ENCODE peak calls at places on chromosomes 5 and 9, in seven cellular contexts. S is NCI-H2029, J is NCI-H1417, L is osteocyte, I is endothelial cell, A is astrocyte of the cerebellum, N is stomach. Y is an unnamed sample.

GRCh38 chr9:82404484-82405280 is 416.1 kb downstream of the SPATA31D1 start:
- DNase-seq in S (no peak), J (no peak), L (no peak), I (no peak), A (no peak), N (no peak), Y (no peak)

GRCh38 chr5:128539038-128539429 is 989 bp upstream of the FBN2 start:
- DNase-seq in S (no peak), J (peak; percentile 3), L (no peak), I (no peak), A (no peak), N (no peak), Y (no peak)

GRCh38 chr9:129609486-129610192 is 11.3 kb downstream of the C9orf50 start:
- DNase-seq in S (no peak), J (peak; percentile 47), L (no peak), I (no peak), A (no peak), N (peak; percentile 74), Y (no peak)

GRCh38 chr5:81354093-81354492 is 39.8 kb downstream of the ACOT12 start:
- DNase-seq in S (no peak), J (no peak), L (no peak), I (no peak), A (no peak), N (no peak), Y (no peak)

GRCh38 chr9:93061791-93062299 is 3.3 kb downstream of the SUSD3 start:
- DNase-seq in S (no peak), J (peak; percentile 36), L (no peak), I (no peak), A (no peak), N (peak; percentile 48), Y (no peak)

GRCh38 chr9:14351206-14351605 is 37.3 kb upstream of the NFIB start:
- DNase-seq in S (no peak), J (no peak), L (no peak), I (no peak), A (no peak), N (no peak), Y (no peak)

GRCh38 chr5:82591021-82591515 is 312.9 kb upstream of the RPS23 start:
- DNase-seq in S (no peak), J (no peak), L (no peak), I (no peak), A (no peak), N (no peak), Y (no peak)

GRCh38 chr5:10797246-10797645 is 36.2 kb upstream of the DAP start:
- DNase-seq in S (no peak), J (no peak), L (no peak), I (no peak), A (no peak), N (no peak), Y (no peak)

GRCh38 chr5:98709681-98710080 is 63.8 kb upstream of the RGMB start:
- DNase-seq in S (no peak), J (no peak), L (no peak), I (no peak), A (no peak), N (no peak), Y (no peak)

GRCh38 chr9:134329886-134330285 is 3.6 kb downstream of the RXRA start:
- DNase-seq in S (no peak), J (no peak), L (no peak), I (no peak), A (no peak), N (peak; percentile 50), Y (no peak)

GRCh38 chr5:153402550-153402949 is 87.9 kb upstream of the GRIA1 start:
- DNase-seq in S (no peak), J (no peak), L (no peak), I (no peak), A (peak; percentile 15), N (no peak), Y (no peak)

GRCh38 chr9:126222363-126222834 is 104.2 kb upstream of the MVB12B start:
- DNase-seq in S (no peak), J (no peak), L (peak; percentile 73), I (no peak), A (no peak), N (no peak), Y (no peak)

GRCh38 chr5:109533847-109534272 is 124.1 kb upstream of the PJA2 start:
- DNase-seq in S (no peak), J (no peak), L (no peak), I (no peak), A (no peak), N (no peak), Y (no peak)

GRCh38 chr9:83196946-83197345 is 134.0 kb upstream of the RASEF start:
- DNase-seq in S (no peak), J (no peak), L (no peak), I (no peak), A (no peak), N (no peak), Y (no peak)

GRCh38 chr5:56142620-56143431 is 90.3 kb downstream of the ANKRD55 start:
- DNase-seq in S (no peak), J (no peak), L (no peak), I (no peak), A (no peak), N (peak; percentile 75), Y (no peak)

GRCh38 chr5:30398427-30398826 is 795.1 kb upstream of the CDH6 start:
- DNase-seq in S (no peak), J (no peak), L (no peak), I (no peak), A (no peak), N (no peak), Y (no peak)

GRCh38 chr5:151662805-151663204 is 23.9 kb downstream of the SPARC start:
- DNase-seq in S (no peak), J (no peak), L (no peak), I (no peak), A (no peak), N (no peak), Y (no peak)

GRCh38 chr5:56060276-56061110 is 65.7 kb upstream of the IL6ST start:
- DNase-seq in S (no peak), J (no peak), L (no peak), I (no peak), A (no peak), N (no peak), Y (no peak)

Y was measured in smooth muscle cell of the brain vasculature.